ENCODE peak calls at places on chromosomes 7 and 10, in eight cellular contexts. One of them, this sample, is unnamed.

GRCh38 chr10:88913803-88914202 is 33.8 kb downstream of the STAMBPL1 start:
- DNase-seq in H1: no peak
- DNase-seq in activated CD8-positive, alpha-beta T cell treated with anti-CD3 and anti-CD28 coated beads for 36 hours: no peak
- DNase-seq in DMS 273 treated with DMSO at 0.1 percent for 48 hours: no peak
- DNase-seq in C1 segment of cervical spinal cord: no peak
- DNase-seq in GM23248: no peak
- DNase-seq in activated gamma-delta T cell treated with Interleukin-2 at 50 U/mL for 16 hours: no peak
- DNase-seq in activated CD4-positive, alpha-beta T cell treated with anti-CD3 and anti-CD28 coated beads for 48 hours: no peak
- DNase-seq in this sample: no peak

GRCh38 chr7:39882148-39882784 is 67.8 kb upstream of the CDK13 start:
- DNase-seq in H1: no peak
- DNase-seq in activated CD8-positive, alpha-beta T cell treated with anti-CD3 and anti-CD28 coated beads for 36 hours: no peak
- DNase-seq in DMS 273 treated with DMSO at 0.1 percent for 48 hours: no peak
- DNase-seq in C1 segment of cervical spinal cord: no peak
- DNase-seq in GM23248: no peak
- DNase-seq in activated gamma-delta T cell treated with Interleukin-2 at 50 U/mL for 16 hours: no peak
- DNase-seq in activated CD4-positive, alpha-beta T cell treated with anti-CD3 and anti-CD28 coated beads for 48 hours: no peak
- DNase-seq in this sample: no peak

GRCh38 chr7:82624965-82625364 is 181.4 kb upstream of the CACNA2D1 start:
- DNase-seq in H1: no peak
- DNase-seq in activated CD8-positive, alpha-beta T cell treated with anti-CD3 and anti-CD28 coated beads for 36 hours: no peak
- DNase-seq in DMS 273 treated with DMSO at 0.1 percent for 48 hours: no peak
- DNase-seq in C1 segment of cervical spinal cord: no peak
- DNase-seq in GM23248: no peak
- DNase-seq in activated gamma-delta T cell treated with Interleukin-2 at 50 U/mL for 16 hours: no peak
- DNase-seq in activated CD4-positive, alpha-beta T cell treated with anti-CD3 and anti-CD28 coated beads for 48 hours: no peak
- DNase-seq in this sample: no peak

GRCh38 chr10:126133906-126134703 is 237.7 kb downstream of the FANK1 start:
- DNase-seq in H1: no peak
- DNase-seq in activated CD8-positive, alpha-beta T cell treated with anti-CD3 and anti-CD28 coated beads for 36 hours: no peak
- DNase-seq in DMS 273 treated with DMSO at 0.1 percent for 48 hours: no peak
- DNase-seq in C1 segment of cervical spinal cord: no peak
- DNase-seq in GM23248: peak
- DNase-seq in activated gamma-delta T cell treated with Interleukin-2 at 50 U/mL for 16 hours: no peak
- DNase-seq in activated CD4-positive, alpha-beta T cell treated with anti-CD3 and anti-CD28 coated beads for 48 hours: no peak
- DNase-seq in this sample: no peak

GRCh38 chr10:62177111-62177510 is 91.5 kb downstream of the RTKN2 start:
- DNase-seq in H1: no peak
- DNase-seq in activated CD8-positive, alpha-beta T cell treated with anti-CD3 and anti-CD28 coated beads for 36 hours: no peak
- DNase-seq in DMS 273 treated with DMSO at 0.1 percent for 48 hours: no peak
- DNase-seq in C1 segment of cervical spinal cord: no peak
- DNase-seq in GM23248: no peak
- DNase-seq in activated gamma-delta T cell treated with Interleukin-2 at 50 U/mL for 16 hours: no peak
- DNase-seq in activated CD4-positive, alpha-beta T cell treated with anti-CD3 and anti-CD28 coated beads for 48 hours: no peak
- DNase-seq in this sample: no peak

GRCh38 chr10:76113952-76114351 is 682.5 kb downstream of the LRMDA start:
- DNase-seq in H1: no peak
- DNase-seq in activated CD8-positive, alpha-beta T cell treated with anti-CD3 and anti-CD28 coated beads for 36 hours: no peak
- DNase-seq in DMS 273 treated with DMSO at 0.1 percent for 48 hours: peak
- DNase-seq in C1 segment of cervical spinal cord: no peak
- DNase-seq in GM23248: no peak
- DNase-seq in activated gamma-delta T cell treated with Interleukin-2 at 50 U/mL for 16 hours: no peak
- DNase-seq in activated CD4-positive, alpha-beta T cell treated with anti-CD3 and anti-CD28 coated beads for 48 hours: no peak
- DNase-seq in this sample: no peak

GRCh38 chr10:62109532-62110293 is 158.9 kb downstream of the RTKN2 start:
- DNase-seq in H1: no peak
- DNase-seq in activated CD8-positive, alpha-beta T cell treated with anti-CD3 and anti-CD28 coated beads for 36 hours: no peak
- DNase-seq in DMS 273 treated with DMSO at 0.1 percent for 48 hours: no peak
- DNase-seq in C1 segment of cervical spinal cord: no peak
- DNase-seq in GM23248: no peak
- DNase-seq in activated gamma-delta T cell treated with Interleukin-2 at 50 U/mL for 16 hours: no peak
- DNase-seq in activated CD4-positive, alpha-beta T cell treated with anti-CD3 and anti-CD28 coated beads for 48 hours: no peak
- DNase-seq in this sample: no peak

GRCh38 chr10:98528785-98529183 is 82.0 kb upstream of the HPS1 start:
- DNase-seq in H1: no peak
- DNase-seq in activated CD8-positive, alpha-beta T cell treated with anti-CD3 and anti-CD28 coated beads for 36 hours: no peak
- DNase-seq in DMS 273 treated with DMSO at 0.1 percent for 48 hours: no peak
- DNase-seq in C1 segment of cervical spinal cord: no peak
- DNase-seq in GM23248: peak
- DNase-seq in activated gamma-delta T cell treated with Interleukin-2 at 50 U/mL for 16 hours: no peak
- DNase-seq in activated CD4-positive, alpha-beta T cell treated with anti-CD3 and anti-CD28 coated beads for 48 hours: no peak
- DNase-seq in this sample: no peak

GRCh38 chr10:31011660-31012022 is 20.0 kb downstream of the ZNF438 start:
- DNase-seq in H1: no peak
- DNase-seq in activated CD8-positive, alpha-beta T cell treated with anti-CD3 and anti-CD28 coated beads for 36 hours: no peak
- DNase-seq in DMS 273 treated with DMSO at 0.1 percent for 48 hours: peak
- DNase-seq in C1 segment of cervical spinal cord: no peak
- DNase-seq in GM23248: no peak
- DNase-seq in activated gamma-delta T cell treated with Interleukin-2 at 50 U/mL for 16 hours: no peak
- DNase-seq in activated CD4-positive, alpha-beta T cell treated with anti-CD3 and anti-CD28 coated beads for 48 hours: no peak
- DNase-seq in this sample: no peak

GRCh38 chr10:52447931-52448353 is 133.9 kb downstream of the DKK1 start:
- DNase-seq in H1: no peak
- DNase-seq in activated CD8-positive, alpha-beta T cell treated with anti-CD3 and anti-CD28 coated beads for 36 hours: no peak
- DNase-seq in DMS 273 treated with DMSO at 0.1 percent for 48 hours: no peak
- DNase-seq in C1 segment of cervical spinal cord: no peak
- DNase-seq in GM23248: peak
- DNase-seq in activated gamma-delta T cell treated with Interleukin-2 at 50 U/mL for 16 hours: no peak
- DNase-seq in activated CD4-positive, alpha-beta T cell treated with anti-CD3 and anti-CD28 coated beads for 48 hours: no peak
- DNase-seq in this sample: no peak

GRCh38 chr10:60042959-60043358 is 136.6 kb upstream of the CCDC6 start:
- DNase-seq in H1: no peak
- DNase-seq in activated CD8-positive, alpha-beta T cell treated with anti-CD3 and anti-CD28 coated beads for 36 hours: no peak
- DNase-seq in DMS 273 treated with DMSO at 0.1 percent for 48 hours: no peak
- DNase-seq in C1 segment of cervical spinal cord: no peak
- DNase-seq in GM23248: no peak
- DNase-seq in activated gamma-delta T cell treated with Interleukin-2 at 50 U/mL for 16 hours: no peak
- DNase-seq in activated CD4-positive, alpha-beta T cell treated with anti-CD3 and anti-CD28 coated beads for 48 hours: no peak
- DNase-seq in this sample: no peak

GRCh38 chr10:20963721-20964595 is 66.8 kb upstream of the NEBL start:
- DNase-seq in H1: no peak
- DNase-seq in activated CD8-positive, alpha-beta T cell treated with anti-CD3 and anti-CD28 coated beads for 36 hours: no peak
- DNase-seq in DMS 273 treated with DMSO at 0.1 percent for 48 hours: no peak
- DNase-seq in C1 segment of cervical spinal cord: no peak
- DNase-seq in GM23248: no peak
- DNase-seq in activated gamma-delta T cell treated with Interleukin-2 at 50 U/mL for 16 hours: no peak
- DNase-seq in activated CD4-positive, alpha-beta T cell treated with anti-CD3 and anti-CD28 coated beads for 48 hours: no peak
- DNase-seq in this sample: no peak

GRCh38 chr7:48304641-48305040 is 133.4 kb downstream of the ABCA13 start:
- DNase-seq in H1: no peak
- DNase-seq in activated CD8-positive, alpha-beta T cell treated with anti-CD3 and anti-CD28 coated beads for 36 hours: no peak
- DNase-seq in DMS 273 treated with DMSO at 0.1 percent for 48 hours: no peak
- DNase-seq in C1 segment of cervical spinal cord: no peak
- DNase-seq in GM23248: no peak
- DNase-seq in activated gamma-delta T cell treated with Interleukin-2 at 50 U/mL for 16 hours: no peak
- DNase-seq in activated CD4-positive, alpha-beta T cell treated with anti-CD3 and anti-CD28 coated beads for 48 hours: no peak
- DNase-seq in this sample: no peak

GRCh38 chr10:27319752-27320561 is 79.4 kb upstream of the ACBD5 start:
- DNase-seq in H1: no peak
- DNase-seq in activated CD8-positive, alpha-beta T cell treated with anti-CD3 and anti-CD28 coated beads for 36 hours: peak
- DNase-seq in DMS 273 treated with DMSO at 0.1 percent for 48 hours: no peak
- DNase-seq in C1 segment of cervical spinal cord: peak
- DNase-seq in GM23248: peak
- DNase-seq in activated gamma-delta T cell treated with Interleukin-2 at 50 U/mL for 16 hours: no peak
- DNase-seq in activated CD4-positive, alpha-beta T cell treated with anti-CD3 and anti-CD28 coated beads for 48 hours: peak
- DNase-seq in this sample: no peak

GRCh38 chr10:86361134-86362128 is 5.2 kb downstream of the GRID1 start:
- DNase-seq in H1: no peak
- DNase-seq in activated CD8-positive, alpha-beta T cell treated with anti-CD3 and anti-CD28 coated beads for 36 hours: no peak
- DNase-seq in DMS 273 treated with DMSO at 0.1 percent for 48 hours: no peak
- DNase-seq in C1 segment of cervical spinal cord: no peak
- DNase-seq in GM23248: no peak
- DNase-seq in activated gamma-delta T cell treated with Interleukin-2 at 50 U/mL for 16 hours: no peak
- DNase-seq in activated CD4-positive, alpha-beta T cell treated with anti-CD3 and anti-CD28 coated beads for 48 hours: no peak
- DNase-seq in this sample: no peak

GRCh38 chr7:30816291-30817059 is 45.3 kb downstream of the MINDY4 start:
- DNase-seq in H1: no peak
- DNase-seq in activated CD8-positive, alpha-beta T cell treated with anti-CD3 and anti-CD28 coated beads for 36 hours: no peak
- DNase-seq in DMS 273 treated with DMSO at 0.1 percent for 48 hours: no peak
- DNase-seq in C1 segment of cervical spinal cord: no peak
- DNase-seq in GM23248: peak
- DNase-seq in activated gamma-delta T cell treated with Interleukin-2 at 50 U/mL for 16 hours: no peak
- DNase-seq in activated CD4-positive, alpha-beta T cell treated with anti-CD3 and anti-CD28 coated beads for 48 hours: no peak
- DNase-seq in this sample: no peak

GRCh38 chr7:24717694-24718320 is 39.5 kb downstream of the GSDME start:
- DNase-seq in H1: no peak
- DNase-seq in activated CD8-positive, alpha-beta T cell treated with anti-CD3 and anti-CD28 coated beads for 36 hours: no peak
- DNase-seq in DMS 273 treated with DMSO at 0.1 percent for 48 hours: no peak
- DNase-seq in C1 segment of cervical spinal cord: no peak
- DNase-seq in GM23248: no peak
- DNase-seq in activated gamma-delta T cell treated with Interleukin-2 at 50 U/mL for 16 hours: no peak
- DNase-seq in activated CD4-positive, alpha-beta T cell treated with anti-CD3 and anti-CD28 coated beads for 48 hours: no peak
- DNase-seq in this sample: no peak

GRCh38 chr10:63520463-63521388 is 475 bp upstream of the REEP3 start:
- DNase-seq in H1: no peak
- DNase-seq in activated CD8-positive, alpha-beta T cell treated with anti-CD3 and anti-CD28 coated beads for 36 hours: peak
- DNase-seq in DMS 273 treated with DMSO at 0.1 percent for 48 hours: peak
- DNase-seq in C1 segment of cervical spinal cord: peak
- DNase-seq in GM23248: peak
- DNase-seq in activated gamma-delta T cell treated with Interleukin-2 at 50 U/mL for 16 hours: peak
- DNase-seq in activated CD4-positive, alpha-beta T cell treated with anti-CD3 and anti-CD28 coated beads for 48 hours: peak
- DNase-seq in this sample: no peak

GRCh38 chr10:77281719-77282118 is 355.9 kb downstream of the KCNMA1 start:
- DNase-seq in H1: no peak
- DNase-seq in activated CD8-positive, alpha-beta T cell treated with anti-CD3 and anti-CD28 coated beads for 36 hours: peak
- DNase-seq in DMS 273 treated with DMSO at 0.1 percent for 48 hours: no peak
- DNase-seq in C1 segment of cervical spinal cord: no peak
- DNase-seq in GM23248: no peak
- DNase-seq in activated gamma-delta T cell treated with Interleukin-2 at 50 U/mL for 16 hours: no peak
- DNase-seq in activated CD4-positive, alpha-beta T cell treated with anti-CD3 and anti-CD28 coated beads for 48 hours: no peak
- DNase-seq in this sample: no peak

GRCh38 chr10:49299816-49300139 is 808 bp downstream of the C10orf71 start:
- DNase-seq in H1: no peak
- DNase-seq in activated CD8-positive, alpha-beta T cell treated with anti-CD3 and anti-CD28 coated beads for 36 hours: no peak
- DNase-seq in DMS 273 treated with DMSO at 0.1 percent for 48 hours: no peak
- DNase-seq in C1 segment of cervical spinal cord: no peak
- DNase-seq in GM23248: no peak
- DNase-seq in activated gamma-delta T cell treated with Interleukin-2 at 50 U/mL for 16 hours: no peak
- DNase-seq in activated CD4-positive, alpha-beta T cell treated with anti-CD3 and anti-CD28 coated beads for 48 hours: no peak
- DNase-seq in this sample: no peak

GRCh38 chr7:12796397-12797136 is 109.1 kb downstream of the ARL4A start:
- DNase-seq in H1: no peak
- DNase-seq in activated CD8-positive, alpha-beta T cell treated with anti-CD3 and anti-CD28 coated beads for 36 hours: no peak
- DNase-seq in DMS 273 treated with DMSO at 0.1 percent for 48 hours: no peak
- DNase-seq in C1 segment of cervical spinal cord: no peak
- DNase-seq in GM23248: no peak
- DNase-seq in activated gamma-delta T cell treated with Interleukin-2 at 50 U/mL for 16 hours: no peak
- DNase-seq in activated CD4-positive, alpha-beta T cell treated with anti-CD3 and anti-CD28 coated beads for 48 hours: no peak
- DNase-seq in this sample: no peak

GRCh38 chr7:122790132-122790531 is 87.4 kb upstream of the RNF148 start:
- DNase-seq in H1: no peak
- DNase-seq in activated CD8-positive, alpha-beta T cell treated with anti-CD3 and anti-CD28 coated beads for 36 hours: no peak
- DNase-seq in DMS 273 treated with DMSO at 0.1 percent for 48 hours: no peak
- DNase-seq in C1 segment of cervical spinal cord: no peak
- DNase-seq in GM23248: no peak
- DNase-seq in activated gamma-delta T cell treated with Interleukin-2 at 50 U/mL for 16 hours: no peak
- DNase-seq in activated CD4-positive, alpha-beta T cell treated with anti-CD3 and anti-CD28 coated beads for 48 hours: no peak
- DNase-seq in this sample: no peak

GRCh38 chr10:73998623-73999622 is 1.0 kb downstream of the VCL start:
- DNase-seq in H1: peak
- DNase-seq in activated CD8-positive, alpha-beta T cell treated with anti-CD3 and anti-CD28 coated beads for 36 hours: peak
- DNase-seq in DMS 273 treated with DMSO at 0.1 percent for 48 hours: no peak
- DNase-seq in C1 segment of cervical spinal cord: peak
- DNase-seq in GM23248: peak
- DNase-seq in activated gamma-delta T cell treated with Interleukin-2 at 50 U/mL for 16 hours: peak
- DNase-seq in activated CD4-positive, alpha-beta T cell treated with anti-CD3 and anti-CD28 coated beads for 48 hours: peak
- DNase-seq in this sample: peak

GRCh38 chr10:127013251-127013656 is 108.0 kb downstream of the DOCK1 start:
- DNase-seq in H1: no peak
- DNase-seq in activated CD8-positive, alpha-beta T cell treated with anti-CD3 and anti-CD28 coated beads for 36 hours: no peak
- DNase-seq in DMS 273 treated with DMSO at 0.1 percent for 48 hours: no peak
- DNase-seq in C1 segment of cervical spinal cord: no peak
- DNase-seq in GM23248: no peak
- DNase-seq in activated gamma-delta T cell treated with Interleukin-2 at 50 U/mL for 16 hours: no peak
- DNase-seq in activated CD4-positive, alpha-beta T cell treated with anti-CD3 and anti-CD28 coated beads for 48 hours: no peak
- DNase-seq in this sample: no peak

GRCh38 chr10:69351589-69351988 is 65.1 kb downstream of the TACR2 start:
- DNase-seq in H1: no peak
- DNase-seq in activated CD8-positive, alpha-beta T cell treated with anti-CD3 and anti-CD28 coated beads for 36 hours: no peak
- DNase-seq in DMS 273 treated with DMSO at 0.1 percent for 48 hours: no peak
- DNase-seq in C1 segment of cervical spinal cord: no peak
- DNase-seq in GM23248: no peak
- DNase-seq in activated gamma-delta T cell treated with Interleukin-2 at 50 U/mL for 16 hours: no peak
- DNase-seq in activated CD4-positive, alpha-beta T cell treated with anti-CD3 and anti-CD28 coated beads for 48 hours: no peak
- DNase-seq in this sample: no peak